ENCODE peak calls at places on chromosomes 16 and 17, in eight cellular contexts. D, V, L, S, H, E, O and I are unnamed samples.

GRCh38 chr16:843771-844170 is 43.2 kb upstream of the GNG13 start:
- DNase-seq in D (no peak), V (no peak), L (no peak), S (no peak), H (no peak), E (no peak), O (no peak), I (no peak)

GRCh38 chr17:20091161-20092029 is 82.2 kb downstream of the SPECC1 start:
- DNase-seq in D (no peak), V (no peak), L (no peak), S (no peak), H (no peak), E (peak), O (peak), I (no peak)

GRCh38 chr16:31537362-31537921 is 9.7 kb downstream of the AHSP start:
- DNase-seq in D (no peak), V (no peak), L (no peak), S (no peak), H (no peak), E (no peak), O (no peak), I (no peak)

GRCh38 chr17:44636562-44636961 is 19.7 kb upstream of the MEIOC start:
- DNase-seq in D (no peak), V (peak), L (peak), S (no peak), H (no peak), E (no peak), O (no peak), I (peak)

GRCh38 chr17:80396680-80397387 is 18.1 kb upstream of the ENDOV start:
- DNase-seq in D (no peak), V (no peak), L (no peak), S (no peak), H (no peak), E (no peak), O (no peak), I (no peak)

GRCh38 chr16:57544129-57544653 is 1.7 kb downstream of the ADGRG5 start:
- DNase-seq in D (no peak), V (no peak), L (no peak), S (no peak), H (no peak), E (no peak), O (no peak), I (no peak)

GRCh38 chr17:82365586-82366295 is 5.8 kb upstream of the UTS2R start:
- DNase-seq in D (no peak), V (no peak), L (no peak), S (no peak), H (no peak), E (no peak), O (no peak), I (no peak)

GRCh38 chr17:54839022-54839806 is 61.4 kb upstream of the TOM1L1 start:
- DNase-seq in D (no peak), V (no peak), L (no peak), S (no peak), H (no peak), E (no peak), O (no peak), I (no peak)

GRCh38 chr17:79577485-79578187 is 33.2 kb downstream of the RBFOX3 start:
- DNase-seq in D (no peak), V (no peak), L (no peak), S (no peak), H (no peak), E (no peak), O (no peak), I (no peak)

GRCh38 chr17:39675390-39676082 is 7.3 kb downstream of the PNMT start:
- DNase-seq in D (no peak), V (no peak), L (no peak), S (no peak), H (no peak), E (no peak), O (no peak), I (no peak)

GRCh38 chr16:84618428-84619102 is 687 bp upstream of the COTL1 start:
- DNase-seq in D (no peak), V (peak), L (peak), S (no peak), H (no peak), E (no peak), O (peak), I (peak)

GRCh38 chr16:83068686-83069085 is 441.9 kb downstream of the CDH13 start:
- DNase-seq in D (no peak), V (peak), L (no peak), S (no peak), H (no peak), E (no peak), O (no peak), I (no peak)

GRCh38 chr16:57374067-57374534 is 1.8 kb downstream of the CX3CL1 start:
- DNase-seq in D (no peak), V (no peak), L (no peak), S (no peak), H (no peak), E (no peak), O (no peak), I (no peak)

GRCh38 chr16:85637808-85638186 is 24.7 kb downstream of the GSE1 start:
- DNase-seq in D (peak), V (no peak), L (no peak), S (no peak), H (no peak), E (no peak), O (no peak), I (no peak)

GRCh38 chr17:58531661-58532554 is 17.5 kb upstream of the MTMR4 start:
- DNase-seq in D (peak), V (peak), L (no peak), S (peak), H (no peak), E (no peak), O (peak), I (peak)

GRCh38 chr17:7589204-7589868 is 558 bp downstream of the SOX15 start:
- DNase-seq in D (peak), V (peak), L (peak), S (peak), H (no peak), E (peak), O (peak), I (no peak)

GRCh38 chr16:84166796-84167695 is 19.8 kb downstream of the TAF1C start:
- DNase-seq in D (no peak), V (no peak), L (no peak), S (no peak), H (no peak), E (no peak), O (no peak), I (no peak)

GRCh38 chr16:50744911-50745310 is 3.0 kb downstream of the CYLD start:
- DNase-seq in D (no peak), V (peak), L (no peak), S (no peak), H (no peak), E (no peak), O (no peak), I (peak)

GRCh38 chr16:25827709-25828108 is 135.9 kb downstream of the HS3ST4 start:
- DNase-seq in D (no peak), V (no peak), L (no peak), S (no peak), H (no peak), E (no peak), O (no peak), I (no peak)

GRCh38 chr17:9904277-9905077 is 594 bp downstream of the RCVRN start:
- DNase-seq in D (no peak), V (no peak), L (no peak), S (no peak), H (no peak), E (no peak), O (no peak), I (no peak)

GRCh38 chr16:4052801-4053662 is 63.2 kb downstream of the ADCY9 start:
- DNase-seq in D (no peak), V (peak), L (no peak), S (no peak), H (no peak), E (peak), O (peak), I (no peak)

GRCh38 chr16:87129771-87130170 is 187.4 kb downstream of the C16orf95 start:
- DNase-seq in D (no peak), V (peak), L (no peak), S (no peak), H (no peak), E (peak), O (no peak), I (peak)

DNA sequence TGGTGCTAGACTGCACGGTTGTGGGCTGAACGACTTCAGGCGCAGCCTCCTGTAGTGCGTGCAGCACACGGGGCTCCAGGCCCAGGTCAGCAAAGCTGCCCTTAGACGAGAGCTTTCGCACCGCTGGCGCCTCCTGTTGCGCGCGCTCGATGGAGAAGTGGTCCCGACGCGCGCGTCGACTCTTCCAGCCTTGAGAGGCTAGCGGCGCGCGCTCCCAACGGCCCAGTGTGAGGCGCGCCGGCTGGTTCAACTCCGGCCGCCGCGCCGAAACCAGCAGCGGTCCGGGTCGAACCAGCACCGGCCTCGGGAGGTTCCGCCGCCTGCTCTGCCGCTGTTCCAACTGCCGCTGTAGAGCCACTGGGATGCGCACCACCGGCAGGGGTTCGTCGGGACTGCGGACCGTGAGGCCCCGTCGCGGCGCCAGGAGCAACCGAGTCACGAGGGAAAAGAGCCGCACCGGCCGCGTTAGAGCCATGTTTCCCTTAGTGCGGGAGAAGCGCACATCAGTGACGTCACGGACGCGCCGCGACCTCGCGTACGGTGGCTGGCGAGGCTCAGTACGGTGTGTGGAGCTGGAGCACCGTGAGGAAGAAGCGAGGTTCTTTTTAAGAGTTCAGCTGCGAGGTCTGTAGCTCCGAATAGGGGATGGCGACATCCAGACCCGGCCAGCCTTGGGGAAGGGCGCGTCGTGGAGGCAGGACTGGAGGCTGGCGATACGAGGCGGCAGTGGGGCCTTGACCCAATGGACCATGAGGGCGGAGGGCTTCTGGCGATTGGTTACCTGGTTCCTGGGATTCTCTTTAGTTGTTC is at the start of the genes DDX28 and DUS2:
- DNase-seq in D (peak), V (peak), L (peak), S (peak), H (peak), E (peak), O (peak), I (peak)
- TF ChIP-seq POLR2A in D (no peak), V (peak), L (peak), S (peak), H (no peak), E (peak), O (no peak), I (peak)

GRCh38 chr16:81647527-81647926 is 131.6 kb upstream of the PLCG2 start:
- DNase-seq in D (no peak), V (no peak), L (peak), S (no peak), H (no peak), E (no peak), O (no peak), I (peak)

GRCh38 chr16:81646561-81646960 is 132.5 kb upstream of the PLCG2 start:
- DNase-seq in D (no peak), V (no peak), L (no peak), S (no peak), H (no peak), E (no peak), O (no peak), I (no peak)

GRCh38 chr16:81645925-81646324 is 133.2 kb upstream of the PLCG2 start:
- DNase-seq in D (no peak), V (no peak), L (no peak), S (no peak), H (no peak), E (no peak), O (no peak), I (no peak)

GRCh38 chr16:81642943-81643342 is 136.1 kb upstream of the PLCG2 start:
- DNase-seq in D (no peak), V (no peak), L (no peak), S (no peak), H (no peak), E (no peak), O (no peak), I (no peak)

DNA sequence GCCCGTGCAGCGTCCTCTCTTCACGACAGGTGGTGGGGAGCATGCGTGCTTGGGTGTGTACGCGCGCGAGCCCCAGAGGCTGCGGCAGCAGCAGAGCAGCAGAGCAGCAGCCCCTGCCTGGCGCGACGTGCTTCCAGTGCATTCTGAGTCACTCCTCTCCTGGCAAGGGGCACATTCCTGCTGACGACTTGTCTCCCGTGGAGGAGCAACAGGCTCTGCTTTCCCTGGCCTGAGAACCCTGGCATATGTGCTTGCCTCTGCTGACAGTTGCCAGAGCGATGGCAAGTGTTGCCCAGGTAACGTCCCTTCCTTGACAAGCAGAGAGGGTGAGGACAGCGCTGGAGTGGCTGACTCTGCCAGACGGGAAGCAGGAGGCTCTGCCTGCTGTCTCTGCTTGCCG is 133.8 kb upstream of the PLCG2 start:
- DNase-seq in D (no peak), V (peak), L (peak), S (no peak), H (no peak), E (no peak), O (peak), I (peak)
- TF ChIP-seq POLR2A in D (no peak), V (no peak), L (no peak), S (no peak), H (no peak), E (no peak), O (no peak), I (no peak)

DNA sequence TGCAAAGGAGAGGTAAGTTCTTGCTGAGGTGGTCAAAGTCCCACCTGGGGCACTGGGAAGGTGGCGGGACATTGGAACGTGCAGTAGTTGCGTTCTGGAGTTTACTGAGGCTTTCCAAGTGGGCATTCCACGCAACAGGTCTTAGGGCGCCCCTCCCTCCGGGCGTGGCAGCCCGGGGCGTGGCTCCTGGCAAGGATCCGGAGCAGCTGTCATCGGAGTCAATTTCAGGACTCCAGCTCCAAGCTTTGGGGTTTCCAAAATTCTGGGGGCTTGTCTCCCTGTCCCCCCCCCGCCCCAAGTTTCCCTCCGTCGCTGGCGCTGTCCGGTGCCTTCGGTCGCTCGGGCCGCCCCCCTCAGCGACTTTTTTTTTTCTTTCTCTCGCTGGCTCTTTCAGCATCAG is 43.1 kb upstream of the AMZ2 start:
- DNase-seq in D (no peak), V (no peak), L (no peak), S (no peak), H (no peak), E (no peak), O (peak), I (peak)
- TF ChIP-seq POLR2A in D (no peak), V (no peak), L (no peak), S (no peak), H (no peak), E (no peak), O (no peak), I (no peak)

DNA sequence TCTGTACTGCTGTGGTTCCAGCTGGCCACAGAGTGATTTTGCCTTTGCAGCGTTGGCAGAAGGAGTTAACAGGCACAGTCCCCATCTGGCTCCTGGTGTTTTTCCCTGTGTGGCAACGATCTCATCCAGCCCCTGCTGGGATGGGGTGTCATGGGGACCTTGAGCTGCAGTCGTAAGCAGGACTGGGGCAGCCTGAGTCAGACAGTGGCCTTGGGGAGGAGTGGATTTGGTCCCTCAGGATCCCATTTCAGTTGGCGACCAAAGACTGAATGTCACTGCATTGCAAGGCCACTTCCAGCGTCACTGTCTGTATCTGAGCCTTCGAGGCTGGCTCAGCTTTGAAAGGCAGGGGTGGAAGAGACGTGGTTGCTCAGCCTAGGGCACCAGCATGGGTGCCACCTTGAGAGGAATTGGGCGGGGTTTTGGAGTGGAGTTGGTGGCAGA is 11.9 kb downstream of the TMEM94 start:
- DNase-seq in D (no peak), V (no peak), L (no peak), S (no peak), H (no peak), E (no peak), O (no peak), I (no peak)
- TF ChIP-seq POLR2A in D (no peak), V (no peak), L (no peak), S (no peak), H (no peak), E (no peak), O (no peak), I (no peak)